ENCODE peak calls at places on chromosomes 3 and 15, in six cellular contexts. One of them, this sample, is unnamed.
A peak's percentile ranks its signal among the peaks of the same experiment; 100 is the strongest.

GRCh38 chr3:126523745-126524428 is at the start of gene CHST13:
- DNase-seq in activated T-helper 1 cell treated with anti-CD3 and anti-CD28 coated beads, Interleukin-12 subunit alpha, Interleukin-12 subunit beta, Interleukin-2, Interleukin-4 antibody, amounts not matched to agents 30 ng/mL and 10 ng/mL and 1 ng/mL, durations not matched to agents 14 hours and 24 hours and 36 hours: no peak
- DNase-seq in heart left ventricle: no peak
- DNase-seq in HCT116: no peak
- DNase-seq in neural progenitor cell: peak; percentile 91
- DNase-seq in HEK293T: peak; percentile 71
- DNase-seq in this sample: no peak

GRCh38 chr3:188153498-188153948 is 434 bp upstream of the LPP start:
- DNase-seq in activated T-helper 1 cell treated with anti-CD3 and anti-CD28 coated beads, Interleukin-12 subunit alpha, Interleukin-12 subunit beta, Interleukin-2, Interleukin-4 antibody, amounts not matched to agents 30 ng/mL and 10 ng/mL and 1 ng/mL, durations not matched to agents 14 hours and 24 hours and 36 hours: no peak
- DNase-seq in heart left ventricle: peak; percentile 86
- DNase-seq in HCT116: peak; percentile 75
- DNase-seq in neural progenitor cell: peak; percentile 94
- DNase-seq in HEK293T: peak; percentile 74
- DNase-seq in this sample: peak; percentile 87

GRCh38 chr3:48042071-48042760 is 26.0 kb upstream of the MAP4 start:
- DNase-seq in activated T-helper 1 cell treated with anti-CD3 and anti-CD28 coated beads, Interleukin-12 subunit alpha, Interleukin-12 subunit beta, Interleukin-2, Interleukin-4 antibody, amounts not matched to agents 30 ng/mL and 10 ng/mL and 1 ng/mL, durations not matched to agents 14 hours and 24 hours and 36 hours: no peak
- DNase-seq in heart left ventricle: no peak
- DNase-seq in HCT116: no peak
- DNase-seq in neural progenitor cell: no peak
- DNase-seq in HEK293T: no peak
- DNase-seq in this sample: no peak

GRCh38 chr3:197302696-197303341 is 4.4 kb upstream of the DLG1 start:
- DNase-seq in activated T-helper 1 cell treated with anti-CD3 and anti-CD28 coated beads, Interleukin-12 subunit alpha, Interleukin-12 subunit beta, Interleukin-2, Interleukin-4 antibody, amounts not matched to agents 30 ng/mL and 10 ng/mL and 1 ng/mL, durations not matched to agents 14 hours and 24 hours and 36 hours: no peak
- DNase-seq in heart left ventricle: no peak
- DNase-seq in HCT116: no peak
- DNase-seq in neural progenitor cell: no peak
- DNase-seq in HEK293T: no peak
- DNase-seq in this sample: no peak

GRCh38 chr15:62173215-62173614 is 8.1 kb upstream of the C2CD4B start:
- DNase-seq in activated T-helper 1 cell treated with anti-CD3 and anti-CD28 coated beads, Interleukin-12 subunit alpha, Interleukin-12 subunit beta, Interleukin-2, Interleukin-4 antibody, amounts not matched to agents 30 ng/mL and 10 ng/mL and 1 ng/mL, durations not matched to agents 14 hours and 24 hours and 36 hours: no peak
- DNase-seq in heart left ventricle: peak; percentile 79
- DNase-seq in HCT116: no peak
- DNase-seq in neural progenitor cell: no peak
- DNase-seq in HEK293T: no peak
- DNase-seq in this sample: no peak

GRCh38 chr3:151879037-151879436 is 5.6 kb downstream of the SUCNR1 start:
- DNase-seq in activated T-helper 1 cell treated with anti-CD3 and anti-CD28 coated beads, Interleukin-12 subunit alpha, Interleukin-12 subunit beta, Interleukin-2, Interleukin-4 antibody, amounts not matched to agents 30 ng/mL and 10 ng/mL and 1 ng/mL, durations not matched to agents 14 hours and 24 hours and 36 hours: no peak
- DNase-seq in heart left ventricle: no peak
- DNase-seq in HCT116: no peak
- DNase-seq in neural progenitor cell: no peak
- DNase-seq in HEK293T: no peak
- DNase-seq in this sample: no peak

GRCh38 chr3:127760361-127760760 is 62.0 kb downstream of the MGLL start:
- DNase-seq in activated T-helper 1 cell treated with anti-CD3 and anti-CD28 coated beads, Interleukin-12 subunit alpha, Interleukin-12 subunit beta, Interleukin-2, Interleukin-4 antibody, amounts not matched to agents 30 ng/mL and 10 ng/mL and 1 ng/mL, durations not matched to agents 14 hours and 24 hours and 36 hours: no peak
- DNase-seq in heart left ventricle: peak; percentile 46
- DNase-seq in HCT116: no peak
- DNase-seq in neural progenitor cell: no peak
- DNase-seq in HEK293T: no peak
- DNase-seq in this sample: peak; percentile 92

GRCh38 chr3:150236683-150237082 is 171.4 kb upstream of the TSC22D2 start:
- DNase-seq in activated T-helper 1 cell treated with anti-CD3 and anti-CD28 coated beads, Interleukin-12 subunit alpha, Interleukin-12 subunit beta, Interleukin-2, Interleukin-4 antibody, amounts not matched to agents 30 ng/mL and 10 ng/mL and 1 ng/mL, durations not matched to agents 14 hours and 24 hours and 36 hours: no peak
- DNase-seq in heart left ventricle: no peak
- DNase-seq in HCT116: no peak
- DNase-seq in neural progenitor cell: no peak
- DNase-seq in HEK293T: no peak
- DNase-seq in this sample: no peak

This sample was measured in cerebellar cortex.